ENCODE peak calls at places on chromosome 10, in seven cellular contexts. J is SK-N-SH, T is HepG2, E is HCT116, L is GM12878, H is H1, I is K562. Q is an unnamed sample.

GRCh38 chr10:109895095-109895818 is 28.1 kb downstream of the XPNPEP1 start:
- DNase-seq in L (no peak), J (no peak), T (no peak), H (no peak), E (no peak), I (no peak), Q (no peak)

GRCh38 chr10:13904053-13904452 is 317.3 kb downstream of the PRPF18 start:
- DNase-seq in T (no peak), J (peak), I (no peak), E (no peak), H (no peak), L (no peak), Q (no peak)

GRCh38 chr10:78371118-78371517 is 337.5 kb downstream of the RPS24 start:
- DNase-seq in E (no peak), L (no peak), J (no peak), H (no peak), I (no peak), T (no peak), Q (no peak)

GRCh38 chr10:101014966-101015581 is 15.5 kb downstream of the LZTS2 start:
- DNase-seq in T (no peak), L (no peak), I (no peak), E (no peak), J (no peak), H (no peak), Q (no peak)

GRCh38 chr10:95517536-95518454 is 43.4 kb downstream of the SORBS1 start:
- DNase-seq in I (peak), H (no peak), T (peak), L (no peak), E (no peak), J (no peak), Q (no peak)

GRCh38 chr10:97886264-97886663 is 36.6 kb downstream of the GOLGA7B start:
- DNase-seq in L (no peak), E (no peak), J (no peak), T (no peak), I (no peak), H (no peak), Q (no peak)

GRCh38 chr10:45179716-45180115 is 135.7 kb downstream of the OR13A1 start:
- DNase-seq in T (no peak), L (no peak), I (no peak), E (no peak), J (peak), H (no peak), Q (no peak)

GRCh38 chr10:25072786-25073185 is 56.4 kb downstream of the THNSL1 start:
- DNase-seq in T (no peak), I (no peak), E (no peak), J (no peak), L (no peak), H (no peak), Q (no peak)

GRCh38 chr10:86262671-86263165 is 103.9 kb downstream of the GRID1 start:
- DNase-seq in H (no peak), T (no peak), I (peak), L (no peak), J (no peak), E (no peak), Q (no peak)

GRCh38 chr10:49419005-49419404 is 23.1 kb upstream of the DRGX start:
- DNase-seq in H (no peak), E (peak), J (no peak), L (no peak), I (no peak), T (peak), Q (no peak)

GRCh38 chr10:77792155-77792554 is 134.4 kb downstream of the DLG5 start:
- DNase-seq in E (no peak), I (no peak), J (no peak), H (no peak), T (no peak), L (no peak), Q (no peak)

GRCh38 chr10:126663880-126664279 is 6.6 kb downstream of the C10orf90 start:
- DNase-seq in E (no peak), J (no peak), I (no peak), L (no peak), H (no peak), T (no peak), Q (no peak)

GRCh38 chr10:96390460-96390864 is 31.7 kb upstream of the OPALIN start:
- DNase-seq in E (no peak), L (no peak), J (no peak), H (no peak), T (no peak), I (no peak), Q (no peak)

GRCh38 chr10:121340176-121340850 is 257.9 kb downstream of the FGFR2 start:
- DNase-seq in J (no peak), E (no peak), T (no peak), H (no peak), L (no peak), I (no peak), Q (peak)

GRCh38 chr10:60236869-60237524 is 152.7 kb downstream of the ANK3 start:
- DNase-seq in I (no peak), L (peak), E (no peak), H (no peak), T (no peak), J (peak), Q (no peak)

GRCh38 chr10:121618906-121619305 is 20.7 kb upstream of the FGFR2 start:
- DNase-seq in E (no peak), I (no peak), T (no peak), J (no peak), H (no peak), L (no peak), Q (no peak)

GRCh38 chr10:37710831-37711616 is 146.4 kb downstream of the ZNF248 start:
- DNase-seq in I (no peak), T (no peak), L (no peak), H (no peak), J (no peak), E (no peak), Q (no peak)

GRCh38 chr10:16606421-16606820 is 84.7 kb upstream of the C1QL3 start:
- DNase-seq in I (no peak), L (no peak), H (no peak), T (no peak), E (no peak), J (no peak), Q (no peak)

GRCh38 chr10:79139124-79139835 is 70.5 kb downstream of the ZMIZ1 start:
- DNase-seq in L (no peak), E (no peak), T (no peak), J (no peak), I (no peak), H (no peak), Q (no peak)

GRCh38 chr10:75342397-75342796 is 59.2 kb downstream of the ZNF503 start:
- DNase-seq in J (no peak), L (no peak), I (peak), E (no peak), T (no peak), H (no peak), Q (no peak)

GRCh38 chr10:44333511-44333910 is 51.4 kb downstream of the CXCL12 start:
- DNase-seq in E (no peak), L (no peak), J (no peak), I (no peak), T (no peak), H (no peak), Q (no peak)

GRCh38 chr10:109205929-109206585 is 717.3 kb downstream of the XPNPEP1 start:
- DNase-seq in H (no peak), L (no peak), T (no peak), J (no peak), I (no peak), E (no peak), Q (no peak)

GRCh38 chr10:132684164-132684891 is 101.6 kb downstream of the NKX6-2 start:
- DNase-seq in J (no peak), H (no peak), L (peak), E (no peak), I (no peak), T (no peak), Q (no peak)

GRCh38 chr10:50622497-50623298 is 1.1 kb downstream of the SGMS1 start:
- DNase-seq in E (no peak), I (peak), J (peak), L (no peak), T (no peak), H (no peak), Q (no peak)

GRCh38 chr10:8794860-8795259 is 740.4 kb downstream of the GATA3 start:
- DNase-seq in T (no peak), I (no peak), E (no peak), L (no peak), J (no peak), H (no peak), Q (no peak)

GRCh38 chr10:17882557-17882956 is 69.2 kb upstream of the SLC39A12 start:
- DNase-seq in T (no peak), H (no peak), J (no peak), E (no peak), I (no peak), L (no peak), Q (no peak)

GRCh38 chr10:17880596-17880995 is 71.1 kb upstream of the SLC39A12 start:
- DNase-seq in L (no peak), H (no peak), J (no peak), I (no peak), E (no peak), T (no peak), Q (no peak)

GRCh38 chr10:17888189-17888588 is 63.5 kb upstream of the SLC39A12 start:
- DNase-seq in J (no peak), I (no peak), L (no peak), T (no peak), E (no peak), H (no peak), Q (no peak)

GRCh38 chr10:17878896-17879295 is 69.7 kb downstream of the MRC1 start:
- DNase-seq in I (no peak), L (no peak), J (no peak), E (no peak), H (no peak), T (no peak), Q (no peak)

DNA sequence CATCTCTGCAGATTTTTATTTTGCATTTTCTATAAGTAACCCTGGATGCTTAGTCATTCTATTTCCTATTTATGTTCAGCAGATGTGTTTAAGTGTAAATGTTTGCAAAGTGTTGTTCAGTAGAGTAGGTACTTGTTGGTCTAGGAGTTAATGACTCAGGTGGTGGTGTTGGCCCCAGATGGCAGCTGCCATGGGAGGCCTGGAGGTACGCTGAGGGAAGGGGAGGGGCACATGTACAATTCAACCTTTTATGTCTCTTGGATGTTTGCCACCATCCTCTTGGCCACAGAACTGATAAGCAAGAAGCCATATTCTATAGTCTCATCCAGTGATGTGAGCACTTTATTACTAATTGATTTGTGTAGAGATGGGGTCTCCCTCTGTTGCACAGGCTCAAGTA is 68.1 kb upstream of the SLC39A12 start:
- DNase-seq in J (no peak), I (no peak), L (no peak), T (no peak), E (no peak), H (no peak), Q (no peak)
- H3K9ac ChIP-seq in J (no peak), I (no peak), L (no peak), T (no peak), E (no peak), H (no peak), Q (no peak)

DNA sequence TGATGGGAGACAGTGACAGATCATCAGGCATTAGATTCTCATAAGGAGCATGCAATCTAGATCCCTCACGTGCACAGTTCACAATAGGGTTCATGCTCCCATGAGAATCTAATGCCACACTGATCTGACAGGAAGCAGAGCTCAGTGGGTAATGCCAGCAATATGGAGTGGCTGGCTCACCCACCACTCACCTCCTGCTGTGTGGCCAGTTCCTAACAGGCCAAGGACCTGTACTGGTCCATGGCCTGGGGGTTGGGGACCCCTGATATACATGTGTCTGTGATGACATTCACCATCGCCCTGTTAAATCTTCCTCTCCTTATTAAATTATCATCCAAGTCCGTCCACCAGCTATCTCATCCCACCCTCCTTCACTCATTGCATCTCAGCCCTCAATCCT is 118.4 kb downstream of the TEX36 start:
- DNase-seq in J (no peak), H (no peak), L (no peak), T (no peak), I (no peak), E (no peak), Q (no peak)
- TF ChIP-seq YY1 in J (no peak), H (no peak), L (no peak), T (no peak), I (no peak), E (no peak), Q (no peak)

GRCh38 chr10:26448292-26448691 is 10.2 kb downstream of the APBB1IP start:
- DNase-seq in J (no peak), H (no peak), L (no peak), I (no peak), E (no peak), T (no peak), Q (no peak)
- H3K9ac ChIP-seq in J (no peak), H (no peak), L (peak), I (no peak), E (no peak), T (no peak), Q (no peak)

GRCh38 chr10:34526186-34526585 is 288.9 kb downstream of the PARD3 start:
- DNase-seq in H (no peak), I (no peak), J (no peak), T (no peak), L (no peak), E (no peak), Q (no peak)
- TF ChIP-seq YY1 in H (no peak), I (no peak), J (no peak), T (no peak), L (no peak), E (no peak), Q (no peak)

DNA sequence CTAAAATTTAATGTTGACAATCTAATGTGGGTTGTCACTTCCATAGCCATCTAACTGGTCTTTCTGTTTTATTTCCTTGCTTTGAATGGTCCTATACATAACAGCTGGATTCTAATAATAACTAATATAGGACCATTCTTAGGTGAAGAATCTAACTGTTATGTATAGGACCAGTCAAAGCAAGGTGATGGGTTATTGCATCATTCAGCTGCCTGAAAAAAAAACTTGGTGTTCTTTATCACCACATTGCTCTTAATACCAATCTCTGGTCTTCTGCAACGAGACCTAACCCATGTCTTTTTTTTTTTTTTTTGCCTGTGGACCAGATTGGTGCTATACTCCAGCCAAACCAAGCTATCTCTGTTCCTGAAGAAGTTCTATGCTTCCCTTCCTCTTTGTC is 45.7 kb upstream of the SLC39A12 start:
- DNase-seq in I (no peak), L (no peak), T (no peak), H (no peak), J (no peak), E (no peak), Q (no peak)
- H3K9ac ChIP-seq in I (no peak), L (no peak), T (no peak), H (no peak), J (no peak), E (no peak), Q (no peak)

GRCh38 chr10:93741367-93741766 is 16.4 kb upstream of the LGI1 start:
- DNase-seq in I (no peak), H (no peak), L (no peak), J (no peak), E (no peak), T (no peak), Q (no peak)

GRCh38 chr10:93742633-93743349 is 14.9 kb upstream of the LGI1 start:
- DNase-seq in E (no peak), H (no peak), J (no peak), T (no peak), L (peak), I (no peak), Q (no peak)

GRCh38 chr10:93749218-93749799 is 8.4 kb upstream of the LGI1 start:
- DNase-seq in H (peak), I (no peak), T (no peak), E (no peak), L (no peak), J (no peak), Q (peak)

GRCh38 chr10:93746844-93747284 is 10.9 kb upstream of the LGI1 start:
- DNase-seq in T (peak), H (peak), E (peak), L (no peak), J (no peak), I (no peak), Q (no peak)

DNA sequence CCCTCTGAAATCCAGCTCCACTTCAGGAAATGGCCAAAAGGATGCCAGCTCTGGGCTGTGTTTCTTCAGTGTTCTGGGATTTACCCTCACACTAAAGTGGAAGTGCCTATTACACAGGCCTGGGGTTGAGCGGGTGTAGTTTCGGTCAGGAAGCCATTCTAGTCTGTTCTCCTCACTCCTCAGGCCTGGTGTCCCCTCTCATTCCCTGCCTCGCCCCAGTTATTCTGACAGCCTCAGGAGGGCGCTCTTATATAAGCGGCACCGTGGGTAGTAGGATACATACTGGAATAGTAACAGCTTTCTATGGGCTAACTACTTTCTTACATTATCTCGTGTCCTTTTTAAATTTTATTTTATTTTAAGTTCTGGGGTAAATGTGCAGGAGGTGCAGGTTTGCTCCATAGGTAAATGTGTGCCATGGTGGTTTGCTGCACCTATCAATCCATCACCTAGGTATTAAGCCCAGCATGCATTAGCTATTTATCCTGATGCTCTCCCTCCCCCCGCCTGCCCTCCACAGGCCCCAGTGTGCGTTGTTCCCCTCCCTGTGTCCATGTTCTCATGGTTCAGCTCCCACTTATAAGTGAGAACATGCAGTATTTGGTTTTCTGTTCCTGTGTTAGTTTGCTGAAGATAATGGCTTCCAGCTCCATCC is 12.2 kb upstream of the LGI1 start:
- DNase-seq in E (no peak), H (peak), I (peak), T (peak), J (no peak), L (no peak), Q (no peak)
- TF ChIP-seq YY1 in E (no peak), H (no peak), I (no peak), T (no peak), J (no peak), L (no peak), Q (no peak)

DNA sequence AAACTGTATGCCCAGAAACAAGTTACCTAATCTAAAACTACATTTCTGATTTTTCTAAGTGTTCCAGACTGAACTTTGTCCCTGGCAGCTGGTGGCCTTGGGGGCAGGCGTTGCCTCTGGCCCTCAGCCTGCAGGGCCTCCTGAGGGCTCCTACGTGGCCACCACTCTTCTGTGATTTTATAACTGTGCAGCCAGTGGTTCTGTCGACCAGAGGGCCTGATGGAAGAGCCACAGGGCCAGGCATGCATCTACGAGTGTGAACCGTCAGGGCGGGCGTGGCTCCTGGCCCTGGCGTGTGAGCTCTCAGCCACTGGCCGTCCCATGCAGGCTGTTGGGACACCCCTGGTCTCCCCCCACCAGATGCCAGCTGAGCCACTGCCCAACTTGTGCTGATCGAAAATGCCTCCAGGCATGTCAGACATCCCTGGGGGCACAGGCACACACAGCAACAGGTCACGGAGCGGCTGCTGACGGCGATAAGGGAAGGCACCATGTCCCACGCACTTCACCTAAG is 173.4 kb downstream of the ZMYND11 start:
- DNase-seq in J (no peak), T (peak), L (no peak), E (no peak), I (no peak), H (no peak), Q (no peak)
- H3K9ac ChIP-seq in J (no peak), T (no peak), L (no peak), E (no peak), I (no peak), H (no peak), Q (no peak)

GRCh38 chr10:103678104-103678526 is 177.3 kb downstream of the SH3PXD2A start:
- DNase-seq in E (no peak), T (no peak), L (peak), J (peak), I (no peak), H (no peak), Q (no peak)
- TF ChIP-seq YY1 in E (no peak), T (no peak), L (no peak), J (no peak), I (no peak), H (no peak), Q (no peak)

Q was measured in NT2/D1.